ENCODE peak calls at places on chromosomes 12 and 14, in seven cellular contexts. S is posterior cingulate gyrus, E is upper lobe of right lung, Y is aorta, D is mucosa of descending colon, P is RPMI7951, V is LoVo. G is an unnamed sample.

GRCh38 chr12:34297126-34297789 is 275.0 kb downstream of the ALG10 start:
- DNase-seq in S (no peak), E (no peak), Y (peak; percentile 19), D (peak; percentile 10), P (no peak), V (no peak), G (peak; percentile 41)

GRCh38 chr12:132342322-132342721 is 12.9 kb upstream of the GALNT9 start:
- DNase-seq in S (no peak), E (no peak), Y (no peak), D (no peak), P (no peak), V (no peak), G (no peak)

GRCh38 chr14:94423465-94424056 is 29.0 kb downstream of the SERPINA11 start:
- DNase-seq in S (peak; percentile 74), E (peak; percentile 87), Y (peak; percentile 79), D (peak; percentile 62), P (peak; percentile 64), V (peak; percentile 61), G (peak; percentile 82)

GRCh38 chr12:92403210-92404175 is 257.8 kb upstream of the BTG1 start:
- DNase-seq in S (no peak), E (no peak), Y (no peak), D (no peak), P (no peak), V (no peak), G (no peak)

GRCh38 chr12:132173135-132174014 is 29.1 kb downstream of the NOC4L start:
- DNase-seq in S (no peak), E (peak; percentile 50), Y (peak; percentile 26), D (peak; percentile 37), P (no peak), V (no peak), G (peak; percentile 56)

GRCh38 chr12:97368462-97369150 is 94.0 kb upstream of the RMST start:
- DNase-seq in S (no peak), E (no peak), Y (no peak), D (no peak), P (no peak), V (no peak), G (no peak)

GRCh38 chr14:85241022-85241880 is 288.7 kb upstream of the FLRT2 start:
- DNase-seq in S (no peak), E (no peak), Y (no peak), D (no peak), P (peak; percentile 16), V (no peak), G (no peak)

GRCh38 chr12:42969357-42969756 is 379.8 kb upstream of the PRICKLE1 start:
- DNase-seq in S (no peak), E (no peak), Y (no peak), D (no peak), P (no peak), V (peak; percentile 78), G (no peak)

GRCh38 chr14:56452989-56453388 is 126.6 kb upstream of the TMEM260 start:
- DNase-seq in S (no peak), E (no peak), Y (no peak), D (no peak), P (no peak), V (no peak), G (no peak)

GRCh38 chr12:82132390-82132789 is 225.8 kb downstream of the CCDC59 start:
- DNase-seq in S (no peak), E (no peak), Y (no peak), D (no peak), P (no peak), V (no peak), G (no peak)

GRCh38 chr14:61551419-61551818 is 143.9 kb upstream of the HIF1A start:
- DNase-seq in S (no peak), E (no peak), Y (no peak), D (no peak), P (no peak), V (no peak), G (no peak)

GRCh38 chr14:35927727-35928126 is 101.6 kb downstream of the BRMS1L start:
- DNase-seq in S (no peak), E (no peak), Y (no peak), D (no peak), P (peak; percentile 13), V (no peak), G (no peak)

GRCh38 chr14:55240526-55241178 is 30.6 kb upstream of the FBXO34 start:
- DNase-seq in S (peak; percentile 11), E (no peak), Y (no peak), D (no peak), P (no peak), V (no peak), G (no peak)

GRCh38 chr14:42617005-42617404 is 1010.3 kb downstream of the LRFN5 start:
- DNase-seq in S (no peak), E (no peak), Y (no peak), D (no peak), P (no peak), V (no peak), G (no peak)

GRCh38 chr12:130335517-130336392 is 1.9 kb upstream of the PIWIL1 start:
- DNase-seq in S (no peak), E (no peak), Y (no peak), D (no peak), P (peak; percentile 41), V (peak; percentile 79), G (no peak)

GRCh38 chr12:53098354-53098981 is 1.0 kb downstream of the IGFBP6 start:
- DNase-seq in S (peak; percentile 42), E (no peak), Y (peak; percentile 78), D (no peak), P (peak; percentile 80), V (peak; percentile 15), G (peak; percentile 82)

GRCh38 chr12:3038931-3039510 is 38.2 kb upstream of the TSPAN9 start:
- DNase-seq in S (no peak), E (no peak), Y (no peak), D (no peak), P (no peak), V (no peak), G (no peak)

GRCh38 chr14:22268875-22269274 is 320.1 kb downstream of the DAD1 start:
- DNase-seq in S (no peak), E (no peak), Y (no peak), D (no peak), P (peak; percentile 45), V (peak; percentile 60), G (no peak)

GRCh38 chr12:109735051-109735521 is 21.5 kb downstream of the FAM222A start:
- DNase-seq in S (peak; percentile 2), E (peak; percentile 53), Y (peak; percentile 12), D (no peak), P (no peak), V (no peak), G (peak; percentile 32)

GRCh38 chr12:20798561-20798960 is 11.9 kb upstream of the SLCO1B3 start:
- DNase-seq in S (no peak), E (no peak), Y (no peak), D (no peak), P (no peak), V (no peak), G (no peak)

GRCh38 chr14:92657457-92658142 is 90.8 kb downstream of the LGMN start:
- DNase-seq in S (no peak), E (peak; percentile 89), Y (peak; percentile 87), D (peak; percentile 76), P (no peak), V (no peak), G (peak; percentile 74)

GRCh38 chr14:80586116-80586515 is 355.4 kb downstream of the CEP128 start:
- DNase-seq in S (no peak), E (no peak), Y (no peak), D (no peak), P (no peak), V (no peak), G (no peak)

GRCh38 chr12:52618216-52618615 is at the start of gene KRT73:
- DNase-seq in S (no peak), E (no peak), Y (no peak), D (no peak), P (no peak), V (no peak), G (no peak)

G was measured in kidney.